ENCODE peak calls at places on chromosomes 2 and 18, in six cellular contexts. One of them, this sample, is unnamed.

GRCh38 chr18:63233334-63233733 is 86.2 kb downstream of the BCL2 start:
- DNase-seq in GM12891: no peak
- DNase-seq in K562: no peak
- DNase-seq in H1: no peak
- DNase-seq in GM12878: no peak
- DNase-seq in HepG2: no peak
- DNase-seq in this sample: no peak

GRCh38 chr2:206562375-206562774 is 79.9 kb upstream of the FAM237A start:
- DNase-seq in GM12878: no peak
- DNase-seq in HepG2: no peak
- DNase-seq in K562: no peak
- DNase-seq in GM12891: no peak
- DNase-seq in H1: no peak
- DNase-seq in this sample: no peak

GRCh38 chr2:142536964-142537363 is 340.5 kb upstream of the KYNU start:
- DNase-seq in H1: no peak
- DNase-seq in HepG2: no peak
- DNase-seq in GM12878: no peak
- DNase-seq in K562: no peak
- DNase-seq in GM12891: no peak
- DNase-seq in this sample: no peak

GRCh38 chr18:7593194-7593819 is 26.2 kb downstream of the PTPRM start:
- DNase-seq in GM12891: no peak
- DNase-seq in GM12878: no peak
- DNase-seq in K562: no peak
- DNase-seq in H1: no peak
- DNase-seq in HepG2: no peak
- DNase-seq in this sample: no peak

GRCh38 chr2:107197601-107198000 is 311.6 kb upstream of the ST6GAL2 start:
- DNase-seq in H1: no peak
- DNase-seq in HepG2: no peak
- DNase-seq in GM12878: no peak
- DNase-seq in GM12891: no peak
- DNase-seq in K562: no peak
- DNase-seq in this sample: no peak

GRCh38 chr18:23981369-23981768 is 33.2 kb upstream of the TTC39C start:
- DNase-seq in HepG2: no peak
- DNase-seq in H1: no peak
- DNase-seq in GM12878: peak
- DNase-seq in GM12891: no peak
- DNase-seq in K562: no peak
- DNase-seq in this sample: no peak

GRCh38 chr2:48467637-48468036 is 62.3 kb upstream of the STON1 start:
- DNase-seq in GM12878: no peak
- DNase-seq in GM12891: no peak
- DNase-seq in HepG2: no peak
- DNase-seq in K562: no peak
- DNase-seq in H1: no peak
- DNase-seq in this sample: no peak

GRCh38 chr18:59769105-59769865 is 72.1 kb upstream of the CCBE1 start:
- DNase-seq in GM12878: no peak
- DNase-seq in GM12891: no peak
- DNase-seq in HepG2: no peak
- DNase-seq in K562: no peak
- DNase-seq in H1: no peak
- DNase-seq in this sample: no peak

GRCh38 chr2:203650860-203651613 is 55.4 kb upstream of the CD28 start:
- DNase-seq in GM12891: no peak
- DNase-seq in K562: no peak
- DNase-seq in H1: no peak
- DNase-seq in GM12878: no peak
- DNase-seq in HepG2: peak
- DNase-seq in this sample: no peak

GRCh38 chr2:1482981-1483380 is 69.7 kb downstream of the TPO start:
- DNase-seq in K562: no peak
- DNase-seq in GM12878: no peak
- DNase-seq in GM12891: no peak
- DNase-seq in HepG2: no peak
- DNase-seq in H1: no peak
- DNase-seq in this sample: no peak

DNA sequence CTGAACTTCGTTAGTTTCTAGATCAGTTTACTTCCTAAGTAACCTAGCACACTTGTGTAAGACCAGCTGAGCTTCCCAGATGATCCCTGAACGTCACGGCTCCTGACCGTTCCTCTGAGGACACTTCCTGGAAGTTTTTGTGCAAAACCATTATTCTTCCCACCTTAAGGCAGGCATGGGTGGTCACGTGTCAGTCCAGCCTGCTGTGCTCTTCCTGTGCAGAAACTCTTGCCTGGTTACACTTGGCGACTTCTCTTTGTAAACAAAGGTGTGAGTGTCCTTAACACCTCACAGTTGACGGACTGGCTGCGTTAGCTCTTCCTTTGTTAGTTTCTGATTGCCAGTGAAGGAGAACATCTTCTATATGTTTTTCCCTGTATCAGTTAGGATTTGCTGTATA is 118.3 kb downstream of the SH3RF3 start:
- DNase-seq in K562: no peak
- DNase-seq in GM12891: no peak
- DNase-seq in H1: no peak
- DNase-seq in HepG2: no peak
- DNase-seq in GM12878: no peak
- DNase-seq in this sample: no peak
- TF ChIP-seq TAF1 in K562: no peak
- TF ChIP-seq TAF1 in GM12891: no peak
- TF ChIP-seq TAF1 in H1: no peak
- TF ChIP-seq TAF1 in HepG2: no peak
- TF ChIP-seq TAF1 in GM12878: no peak
- TF ChIP-seq TAF1 in this sample: no peak

DNA sequence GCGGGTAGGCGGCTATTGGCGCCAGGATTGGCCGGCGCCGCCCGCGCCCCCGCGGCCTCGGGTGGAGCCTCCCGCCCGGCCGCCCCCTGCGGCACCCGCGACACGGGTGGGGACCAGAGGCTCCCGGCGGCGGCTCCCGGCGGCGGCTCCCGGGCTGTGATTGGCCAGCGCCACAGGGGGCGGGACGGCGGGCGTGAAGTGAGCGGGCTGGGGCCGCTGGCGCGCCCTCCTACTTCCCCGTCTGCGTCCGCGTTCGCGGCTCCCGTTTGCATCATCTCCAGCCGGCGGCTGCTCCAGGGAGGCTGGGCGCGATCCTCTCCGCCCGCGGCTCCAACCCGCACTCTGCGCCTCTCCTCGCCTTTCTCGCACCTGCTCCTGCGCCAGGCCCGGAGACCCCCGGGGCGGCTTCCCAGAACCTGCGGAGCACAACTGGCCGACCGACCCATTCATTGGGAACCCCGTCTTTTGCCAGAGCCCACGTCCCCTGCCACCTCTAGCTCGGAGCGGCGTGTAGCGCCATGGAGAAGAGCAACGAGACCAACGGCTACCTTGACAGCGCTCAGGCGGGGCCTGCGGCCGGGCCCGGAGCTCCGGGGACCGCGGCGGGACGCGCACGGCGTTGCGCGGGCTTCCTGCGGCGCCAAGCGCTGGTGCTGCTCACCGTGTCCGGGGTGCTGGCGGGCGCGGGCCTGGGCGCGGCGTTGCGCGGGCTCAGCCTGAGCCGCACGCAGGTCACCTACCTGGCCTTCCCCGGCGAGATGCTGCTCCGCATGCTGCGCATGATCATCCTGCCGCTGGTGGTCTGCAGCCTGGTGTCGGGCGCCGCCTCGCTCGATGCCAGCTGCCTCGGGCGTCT is at the start of gene SLC1A4:
- DNase-seq in HepG2: peak
- DNase-seq in GM12891: peak
- DNase-seq in H1: peak
- DNase-seq in GM12878: no peak
- DNase-seq in K562: peak
- DNase-seq in this sample: peak
- TF ChIP-seq POLR2A in HepG2: peak
- TF ChIP-seq POLR2A in GM12891: peak
- TF ChIP-seq POLR2A in H1: no peak
- TF ChIP-seq POLR2A in GM12878: peak
- TF ChIP-seq POLR2A in K562: peak
- TF ChIP-seq POLR2A in this sample: peak

GRCh38 chr2:196239622-196240587 is 68.5 kb upstream of the STK17B start:
- DNase-seq in H1: no peak
- DNase-seq in GM12878: peak
- DNase-seq in K562: peak
- DNase-seq in GM12891: peak
- DNase-seq in HepG2: no peak
- DNase-seq in this sample: no peak
- TF ChIP-seq POLR2AphosphoS5 in H1: no peak
- TF ChIP-seq POLR2AphosphoS5 in GM12878: no peak
- TF ChIP-seq POLR2AphosphoS5 in K562: peak
- TF ChIP-seq POLR2AphosphoS5 in GM12891: no peak
- TF ChIP-seq POLR2AphosphoS5 in HepG2: no peak
- TF ChIP-seq POLR2AphosphoS5 in this sample: no peak

DNA sequence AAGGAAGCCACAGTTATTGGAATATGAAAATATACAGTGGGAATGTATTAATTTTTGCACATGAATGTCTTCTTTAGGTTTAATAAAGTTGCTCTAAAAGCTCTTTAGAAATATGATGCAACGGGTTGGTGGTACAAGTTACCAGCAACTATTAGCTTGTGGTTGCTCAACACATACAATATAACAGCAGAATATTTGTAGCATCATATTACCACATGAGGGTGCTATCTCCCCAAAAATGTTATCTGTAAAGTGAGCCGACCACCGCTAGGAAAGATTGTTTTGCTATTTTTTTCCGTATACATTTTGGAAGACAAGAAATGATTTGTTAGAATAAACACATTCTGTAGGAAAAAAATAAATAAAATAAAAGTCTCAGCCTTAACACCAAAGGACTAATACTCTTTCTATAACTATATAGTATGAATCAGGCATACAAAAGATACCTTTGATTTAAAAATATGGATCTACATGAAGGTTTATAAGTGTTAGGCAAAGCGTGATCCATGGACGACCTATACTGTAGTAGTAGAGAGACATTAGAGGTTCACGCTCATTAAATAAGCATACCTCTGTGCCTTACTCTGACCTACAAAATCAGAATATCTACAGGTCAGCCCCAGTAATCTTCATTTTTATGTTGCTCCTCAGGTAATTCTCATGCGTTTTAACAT is 1110.7 kb upstream of the ACVR2A start:
- DNase-seq in H1: no peak
- DNase-seq in GM12878: peak
- DNase-seq in K562: peak
- DNase-seq in HepG2: peak
- DNase-seq in GM12891: no peak
- DNase-seq in this sample: no peak
- TF ChIP-seq TAF1 in H1: no peak
- TF ChIP-seq TAF1 in GM12878: no peak
- TF ChIP-seq TAF1 in K562: no peak
- TF ChIP-seq TAF1 in HepG2: no peak
- TF ChIP-seq TAF1 in GM12891: no peak
- TF ChIP-seq TAF1 in this sample: no peak

GRCh38 chr2:20596193-20596972 is 54.5 kb downstream of the HS1BP3 start:
- DNase-seq in K562: no peak
- DNase-seq in GM12891: no peak
- DNase-seq in HepG2: no peak
- DNase-seq in GM12878: no peak
- DNase-seq in H1: no peak
- DNase-seq in this sample: no peak

GRCh38 chr2:20596973-20597867 is 53.7 kb downstream of the HS1BP3 start:
- DNase-seq in K562: no peak
- DNase-seq in GM12891: no peak
- DNase-seq in GM12878: no peak
- DNase-seq in H1: no peak
- DNase-seq in HepG2: peak
- DNase-seq in this sample: no peak

GRCh38 chr2:20594957-20595356 is 55.9 kb downstream of the HS1BP3 start:
- DNase-seq in K562: no peak
- DNase-seq in GM12878: no peak
- DNase-seq in HepG2: no peak
- DNase-seq in GM12891: no peak
- DNase-seq in H1: no peak
- DNase-seq in this sample: no peak

GRCh38 chr2:20594048-20594750 is 56.7 kb downstream of the HS1BP3 start:
- DNase-seq in K562: no peak
- DNase-seq in H1: no peak
- DNase-seq in HepG2: no peak
- DNase-seq in GM12878: no peak
- DNase-seq in GM12891: no peak
- DNase-seq in this sample: no peak

GRCh38 chr2:20595439-20596192 is 55.3 kb downstream of the HS1BP3 start:
- DNase-seq in K562: no peak
- DNase-seq in GM12891: no peak
- DNase-seq in H1: no peak
- DNase-seq in HepG2: peak
- DNase-seq in GM12878: peak
- DNase-seq in this sample: peak
- TF ChIP-seq POLR2A in K562: peak
- TF ChIP-seq POLR2A in GM12891: peak
- TF ChIP-seq POLR2A in H1: no peak
- TF ChIP-seq POLR2A in HepG2: no peak
- TF ChIP-seq POLR2A in GM12878: peak
- TF ChIP-seq POLR2A in this sample: peak

GRCh38 chr2:161139098-161139987 is 20.9 kb upstream of the TANK start:
- DNase-seq in H1: no peak
- DNase-seq in GM12891: no peak
- DNase-seq in HepG2: no peak
- DNase-seq in GM12878: no peak
- DNase-seq in K562: no peak
- DNase-seq in this sample: no peak

GRCh38 chr2:161138429-161138828 is 21.8 kb upstream of the TANK start:
- DNase-seq in H1: no peak
- DNase-seq in HepG2: no peak
- DNase-seq in K562: no peak
- DNase-seq in GM12878: no peak
- DNase-seq in GM12891: no peak
- DNase-seq in this sample: no peak

GRCh38 chr2:161136194-161136593 is 24.0 kb upstream of the TANK start:
- DNase-seq in GM12878: no peak
- DNase-seq in H1: no peak
- DNase-seq in HepG2: no peak
- DNase-seq in K562: no peak
- DNase-seq in GM12891: no peak
- DNase-seq in this sample: no peak

GRCh38 chr2:161134547-161135518 is 25.4 kb upstream of the TANK start:
- DNase-seq in K562: no peak
- DNase-seq in GM12891: no peak
- DNase-seq in HepG2: peak
- DNase-seq in GM12878: no peak
- DNase-seq in H1: no peak
- DNase-seq in this sample: no peak

DNA sequence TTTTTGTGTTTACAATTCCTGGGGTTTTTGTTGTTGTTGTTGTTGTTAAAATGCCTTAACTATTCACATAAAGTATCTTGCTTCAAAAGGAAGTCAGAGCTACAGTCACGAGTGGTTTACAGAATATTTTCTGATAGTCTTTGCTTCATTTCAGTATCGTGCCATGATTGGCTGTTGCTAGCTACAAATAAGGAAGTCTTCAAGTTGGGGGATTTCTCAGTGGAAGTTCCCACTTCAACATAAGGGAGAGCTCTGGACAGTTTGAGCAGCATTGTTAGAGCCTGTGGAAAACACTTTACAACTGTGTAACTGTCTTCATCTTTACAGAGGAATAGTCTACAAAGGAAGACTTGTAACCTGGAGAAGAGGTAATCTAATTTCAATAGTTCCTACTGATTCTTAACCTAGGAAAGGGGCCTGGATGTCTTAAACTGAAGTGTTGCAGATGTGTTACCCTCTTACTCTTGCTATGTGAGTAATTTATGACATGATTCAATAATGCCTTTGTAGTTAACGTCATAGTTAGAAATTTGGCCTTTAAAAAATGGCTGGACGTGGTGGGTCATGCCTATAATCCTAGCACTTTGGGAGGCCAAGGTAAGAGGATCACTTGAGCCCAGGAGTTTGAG is 23.4 kb upstream of the TANK start:
- DNase-seq in H1: no peak
- DNase-seq in GM12891: no peak
- DNase-seq in K562: no peak
- DNase-seq in GM12878: peak
- DNase-seq in HepG2: no peak
- DNase-seq in this sample: no peak
- TF ChIP-seq POLR2AphosphoS5 in H1: no peak
- TF ChIP-seq POLR2AphosphoS5 in GM12891: peak
- TF ChIP-seq POLR2AphosphoS5 in K562: no peak
- TF ChIP-seq POLR2AphosphoS5 in GM12878: peak
- TF ChIP-seq POLR2AphosphoS5 in HepG2: no peak
- TF ChIP-seq POLR2AphosphoS5 in this sample: peak

This sample was measured in GM12892.